ENCODE peak calls at places on chromosomes 13 and 19, in ten cellular contexts. S is heart right ventricle, R is uterus, Q is adrenal gland, C is iPS DF 6.9, B is left ventricle myocardium inferior, P is gastrocnemius medialis, T is tibial nerve, Z is hepatocyte, L is ascending aorta. O is an unnamed sample.

GRCh38 chr19:15438124-15438496 is 11.6 kb downstream of the WIZ start:
- DNase-seq in S (no peak), R (no peak), Q (no peak), C (no peak), B (no peak), P (no peak), T (no peak), Z (no peak), L (no peak), O (no peak)

GRCh38 chr13:21010621-21011020 is 50.8 kb downstream of the LATS2 start:
- DNase-seq in S (no peak), R (no peak), Q (no peak), C (no peak), B (no peak), P (no peak), T (no peak), Z (no peak), L (no peak), O (no peak)

GRCh38 chr19:28632357-28633076 is 580.4 kb downstream of the UQCRFS1 start:
- DNase-seq in S (no peak), R (no peak), Q (no peak), C (no peak), B (no peak), P (no peak), T (no peak), Z (no peak), L (no peak), O (no peak)

GRCh38 chr13:114259974-114260373 is 21.4 kb upstream of the UPF3A start:
- DNase-seq in S (no peak), R (no peak), Q (no peak), C (no peak), B (no peak), P (no peak), T (no peak), Z (no peak), L (no peak), O (no peak)

GRCh38 chr13:51270606-51271005 is 48.4 kb downstream of the FAM124A start:
- DNase-seq in S (no peak), R (no peak), Q (no peak), C (no peak), B (no peak), P (no peak), T (no peak), Z (no peak), L (no peak), O (no peak)

GRCh38 chr19:22422220-22422619 is at the start of gene ZNF98:
- DNase-seq in S (peak; percentile 29), R (peak; percentile 28), Q (no peak), C (no peak), B (peak; percentile 38), P (peak; percentile 4), T (no peak), Z (no peak), L (peak; percentile 69), O (no peak)

GRCh38 chr19:56660381-56661105 is 11.0 kb downstream of the ZNF835 start:
- DNase-seq in S (peak; percentile 27), R (no peak), Q (no peak), C (no peak), B (peak; percentile 27), P (no peak), T (no peak), Z (no peak), L (no peak), O (no peak)

GRCh38 chr13:50893211-50893852 is 16.3 kb upstream of the RNASEH2B start:
- DNase-seq in S (no peak), R (no peak), Q (no peak), C (no peak), B (no peak), P (no peak), T (no peak), Z (no peak), L (no peak), O (no peak)

GRCh38 chr19:19651076-19651475 is 7.6 kb upstream of the GMIP start:
- DNase-seq in S (peak; percentile 64), R (peak; percentile 11), Q (no peak), C (no peak), B (peak; percentile 59), P (no peak), T (no peak), Z (peak; percentile 4), L (no peak), O (no peak)

GRCh38 chr13:44646044-44646443 is 69.9 kb upstream of the TSC22D1 start:
- DNase-seq in S (no peak), R (no peak), Q (no peak), C (no peak), B (no peak), P (no peak), T (no peak), Z (no peak), L (no peak), O (no peak)

GRCh38 chr13:31111136-31111535 is 50.6 kb downstream of the HSPH1 start:
- DNase-seq in S (no peak), R (no peak), Q (no peak), C (no peak), B (no peak), P (no peak), T (no peak), Z (no peak), L (no peak), O (no peak)

GRCh38 chr19:44112802-44113137 is 429 bp upstream of the ZNF225 start:
- DNase-seq in S (no peak), R (no peak), Q (no peak), C (no peak), B (no peak), P (no peak), T (no peak), Z (no peak), L (no peak), O (no peak)

GRCh38 chr13:37788346-37788745 is 81.2 kb downstream of the TRPC4 start:
- DNase-seq in S (no peak), R (no peak), Q (no peak), C (no peak), B (no peak), P (no peak), T (no peak), Z (no peak), L (no peak), O (no peak)

GRCh38 chr19:50046649-50047503 is 21.1 kb downstream of the ZNF473 start:
- DNase-seq in S (peak; percentile 46), R (no peak), Q (peak; percentile 60), C (peak; percentile 41), B (peak; percentile 42), P (no peak), T (peak; percentile 26), Z (no peak), L (no peak), O (no peak)

GRCh38 chr19:5973867-5974635 is 3.9 kb downstream of the RANBP3 start:
- DNase-seq in S (no peak), R (no peak), Q (no peak), C (no peak), B (no peak), P (no peak), T (no peak), Z (no peak), L (no peak), O (no peak)

GRCh38 chr19:5977222-5977784 is 637 bp downstream of the RANBP3 start:
- DNase-seq in S (no peak), R (no peak), Q (no peak), C (no peak), B (no peak), P (no peak), T (no peak), Z (no peak), L (no peak), O (no peak)

GRCh38 chr19:5974721-5975387 is 3.1 kb downstream of the RANBP3 start:
- DNase-seq in S (no peak), R (no peak), Q (no peak), C (no peak), B (no peak), P (no peak), T (no peak), Z (peak; percentile 85), L (no peak), O (no peak)

GRCh38 chr19:5976768-5977167 is 1.2 kb downstream of the RANBP3 start:
- DNase-seq in S (no peak), R (no peak), Q (no peak), C (no peak), B (no peak), P (no peak), T (no peak), Z (no peak), L (no peak), O (no peak)

GRCh38 chr19:5975388-5975728 is 2.6 kb downstream of the RANBP3 start:
- DNase-seq in S (no peak), R (no peak), Q (no peak), C (no peak), B (no peak), P (no peak), T (no peak), Z (no peak), L (no peak), O (no peak)
- H3K4me1 ChIP-seq in S (peaks cover 37% of the 10 kb centered on the region), R (peaks cover 10% of the 10 kb centered on the region), Q (peaks cover 14% of the 10 kb centered on the region), C (peaks cover 3% of the 10 kb centered on the region), B (peaks cover 84% of the 10 kb centered on the region), P (peaks cover 33% of the 10 kb centered on the region), T (no peaks in the 10 kb centered on the region), Z (peaks cover 37% of the 10 kb centered on the region), L (peaks cover 35% of the 10 kb centered on the region), O (peaks cover 52% of the 10 kb centered on the region)

DNA sequence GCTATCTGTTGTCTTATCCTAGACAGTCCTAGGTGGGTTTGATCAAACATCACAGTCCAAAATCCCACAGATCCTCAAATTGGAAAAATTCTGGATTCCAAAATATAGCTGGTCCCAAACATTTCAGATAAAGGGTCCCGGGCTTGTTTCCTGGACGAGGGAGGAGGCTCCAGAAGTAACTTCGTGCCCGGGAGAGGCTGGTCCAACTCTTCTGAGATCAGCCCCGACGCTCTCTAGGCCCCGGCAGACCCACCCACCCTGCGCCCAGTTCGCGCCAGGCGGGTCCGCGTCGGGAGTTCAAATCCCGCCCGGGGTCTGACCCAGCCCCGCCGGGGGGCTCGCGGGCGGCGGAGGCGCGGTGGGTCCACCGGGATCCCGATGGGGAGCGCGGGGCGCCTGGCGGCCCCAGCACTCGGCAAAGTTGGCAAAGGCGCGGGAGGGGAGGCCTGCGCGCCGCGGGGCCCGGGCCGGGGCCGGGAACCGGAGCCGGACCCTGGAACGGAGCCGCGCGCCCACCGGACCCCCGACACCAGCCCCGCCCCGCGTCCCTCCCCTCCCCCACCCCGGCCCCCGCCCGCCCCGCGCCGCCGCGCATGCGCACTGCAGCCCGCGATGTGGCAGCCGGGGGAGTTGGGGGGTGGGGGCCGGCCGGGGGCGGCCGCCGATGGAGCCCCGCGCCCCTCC is 513 bp downstream of the MIER2 start:
- DNase-seq in S (no peak), R (no peak), Q (no peak), C (no peak), B (no peak), P (no peak), T (no peak), Z (peak; percentile 64), L (no peak), O (no peak)
- H3K4me1 ChIP-seq in S (peaks cover 26% of the 10 kb centered on the region), R (no peaks in the 10 kb centered on the region), Q (peaks cover 14% of the 10 kb centered on the region), C (peaks cover 9% of the 10 kb centered on the region), B (peaks cover 56% of the 10 kb centered on the region), P (peaks cover 34% of the 10 kb centered on the region), T (no peaks in the 10 kb centered on the region), Z (peaks cover 22% of the 10 kb centered on the region), L (peaks cover 22% of the 10 kb centered on the region), O (peaks cover 36% of the 10 kb centered on the region)

GRCh38 chr19:38679839-38680238 is 32.4 kb downstream of the ACTN4 start:
- DNase-seq in S (no peak), R (no peak), Q (no peak), C (no peak), B (no peak), P (no peak), T (no peak), Z (peak; percentile 16), L (no peak), O (no peak)
- H3K4me1 ChIP-seq in S (peaks cover 98% of the 10 kb centered on the region), R (peaks cover 12% of the 10 kb centered on the region), Q (peaks cover 36% of the 10 kb centered on the region), C (peaks cover 16% of the 10 kb centered on the region), B (peaks cover 100% of the 10 kb centered on the region), P (peaks cover 88% of the 10 kb centered on the region), T (no peaks in the 10 kb centered on the region), Z (peaks cover 70% of the 10 kb centered on the region), L (peaks cover 87% of the 10 kb centered on the region), O (peaks cover 90% of the 10 kb centered on the region)

GRCh38 chr13:100787899-100788298 is 113.3 kb upstream of the TMTC4 start:
- DNase-seq in S (no peak), R (no peak), Q (no peak), C (no peak), B (no peak), P (no peak), T (no peak), Z (no peak), L (no peak), O (no peak)
- H3K4me1 ChIP-seq in S (no peaks in the 10 kb centered on the region), R (no peaks in the 10 kb centered on the region), Q (no peaks in the 10 kb centered on the region), C (no peaks in the 10 kb centered on the region), B (no peaks in the 10 kb centered on the region), P (no peaks in the 10 kb centered on the region), T (no peaks in the 10 kb centered on the region), Z (no peaks in the 10 kb centered on the region), L (no peaks in the 10 kb centered on the region), O (no peaks in the 10 kb centered on the region)

O was measured in tibial artery.